ENCODE peak calls at places on chromosomes 13 and 19, in seven cellular contexts. A is stimulated activated CD4-positive, alpha-beta T cell treated with anti-CD3 and anti-CD28 coated beads, Interleukin-15, amount 100 ng/mL, for 1 hour; C is stimulated activated CD8-positive, alpha-beta memory T cell treated with anti-CD3 and anti-CD28 coated beads, Interleukin-2, amount 100 ng/mL, for 1 hour; N is H54; R is retina; S is fibroblast of pulmonary artery; E is SJSA1. Z is an unnamed sample.

GRCh38 chr13:84130739-84131138 is 248.5 kb upstream of the SLITRK1 start:
- DNase-seq in A (no peak), C (no peak), N (no peak), R (no peak), S (no peak), E (no peak), Z (no peak)

GRCh38 chr13:30607908-30608307 is 9.8 kb upstream of the USPL1 start:
- DNase-seq in A (no peak), C (peak), N (no peak), R (no peak), S (no peak), E (no peak), Z (no peak)

GRCh38 chr19:38211206-38211605 is 12.8 kb downstream of the DPF1 start:
- DNase-seq in A (no peak), C (no peak), N (no peak), R (peak), S (no peak), E (no peak), Z (peak)

GRCh38 chr13:27770809-27771208 is 21.5 kb upstream of the GSX1 start:
- DNase-seq in A (no peak), C (no peak), N (no peak), R (no peak), S (peak), E (no peak), Z (peak)

GRCh38 chr19:30676990-30677679 is 305.0 kb downstream of the ZNF536 start:
- DNase-seq in A (no peak), C (no peak), N (no peak), R (no peak), S (no peak), E (no peak), Z (no peak)

GRCh38 chr13:102970542-102970941 is 95.7 kb downstream of the SLC10A2 start:
- DNase-seq in A (no peak), C (no peak), N (no peak), R (no peak), S (no peak), E (no peak), Z (no peak)

GRCh38 chr13:25281193-25281936 is 5.9 kb downstream of the MTMR6 start:
- DNase-seq in A (no peak), C (no peak), N (no peak), R (no peak), S (no peak), E (no peak), Z (no peak)

GRCh38 chr19:4694211-4694987 is 24.3 kb upstream of the MYDGF start:
- DNase-seq in A (no peak), C (no peak), N (peak), R (no peak), S (peak), E (peak), Z (peak)

GRCh38 chr13:31037874-31038475 is 105.5 kb downstream of the TEX26 start:
- DNase-seq in A (no peak), C (no peak), N (no peak), R (no peak), S (no peak), E (no peak), Z (no peak)

GRCh38 chr19:7905298-7905697 is 1.6 kb downstream of the MAP2K7 start:
- DNase-seq in A (no peak), C (no peak), N (no peak), R (no peak), S (no peak), E (no peak), Z (no peak)

GRCh38 chr19:16899566-16900075 is 10.8 kb downstream of the F2RL3 start:
- DNase-seq in A (no peak), C (no peak), N (peak), R (no peak), S (peak), E (peak), Z (peak)

GRCh38 chr13:97901716-97902115 is 51.8 kb upstream of the IPO5 start:
- DNase-seq in A (no peak), C (no peak), N (no peak), R (peak), S (no peak), E (no peak), Z (no peak)

GRCh38 chr13:88622362-88622973 is 951.3 kb downstream of the SLITRK5 start:
- DNase-seq in A (no peak), C (peak), N (no peak), R (no peak), S (peak), E (no peak), Z (no peak)

Z was measured in GM23248.